ENCODE peak calls at places on chromosomes 1 and 21, in seven cellular contexts. E is HepG2, R is K562, D is HCT116, B is SK-N-SH, K is H1, Y is GM12878. H is an unnamed sample.

GRCh38 chr21:38664821-38665220 is 140.9 kb upstream of the ETS2 start:
- DNase-seq in K (no peak), R (no peak), D (no peak), Y (no peak), E (no peak), B (no peak), H (no peak)

GRCh38 chr1:107782192-107782845 is 182.7 kb downstream of the VAV3 start:
- DNase-seq in K (no peak), D (peak; percentile 34), R (peak; percentile 56), E (peak; percentile 43), Y (no peak), B (peak; percentile 25), H (peak; percentile 72)

GRCh38 chr1:47752048-47752451 is 245.1 kb downstream of the TRABD2B start:
- DNase-seq in Y (no peak), D (no peak), E (no peak), B (no peak), R (no peak), K (no peak), H (peak; percentile 35)

GRCh38 chr1:27525296-27526271 is 35.6 kb upstream of the WASF2 start:
- DNase-seq in D (no peak), R (peak; percentile 94), E (no peak), K (peak; percentile 81), B (no peak), Y (peak; percentile 53), H (no peak)

GRCh38 chr1:6936308-6936675 is 151.0 kb downstream of the CAMTA1 start:
- DNase-seq in E (no peak), Y (no peak), D (no peak), B (peak; percentile 65), R (no peak), K (no peak), H (no peak)

GRCh38 chr1:114209971-114210370 is 56.3 kb upstream of the SYT6 start:
- DNase-seq in K (no peak), D (no peak), Y (no peak), E (no peak), B (no peak), R (no peak), H (no peak)

GRCh38 chr1:201602413-201603265 is 63.7 kb downstream of the NAV1 start:
- DNase-seq in D (no peak), K (no peak), R (no peak), B (no peak), Y (no peak), E (no peak), H (no peak)

GRCh38 chr1:151946366-151946764 is 37.1 kb upstream of the THEM4 start:
- DNase-seq in K (no peak), B (no peak), D (no peak), E (no peak), R (no peak), Y (no peak), H (no peak)

GRCh38 chr1:76668046-76668445 is 199.2 kb upstream of the ST6GALNAC5 start:
- DNase-seq in B (no peak), R (no peak), D (no peak), Y (peak; percentile 33), E (no peak), K (no peak), H (no peak)

GRCh38 chr21:38470762-38471161 is 27.5 kb downstream of the ERG start:
- DNase-seq in Y (no peak), B (no peak), R (no peak), E (no peak), D (no peak), K (no peak), H (no peak)

GRCh38 chr1:217052196-217052595 is 329.0 kb upstream of the ESRRG start:
- DNase-seq in K (no peak), D (no peak), B (no peak), E (no peak), R (no peak), Y (no peak), H (no peak)

GRCh38 chr1:171245458-171246064 is 2.7 kb upstream of the FMO1 start:
- DNase-seq in E (peak; percentile 25), R (peak; percentile 50), Y (no peak), K (no peak), B (peak; percentile 37), D (peak; percentile 45), H (peak; percentile 76)

GRCh38 chr1:44251989-44252625 is 38.8 kb downstream of the DMAP1 start:
- DNase-seq in D (no peak), K (no peak), R (no peak), B (no peak), E (no peak), Y (no peak), H (no peak)

GRCh38 chr21:31293986-31294385 is 50.1 kb downstream of the TIAM1 start:
- DNase-seq in D (peak; percentile 64), K (no peak), B (no peak), E (no peak), R (no peak), Y (no peak), H (no peak)

GRCh38 chr1:111475706-111476105 is 1.9 kb downstream of the C1orf162 start:
- DNase-seq in R (no peak), E (no peak), K (no peak), B (no peak), D (no peak), Y (peak; percentile 47), H (no peak)

GRCh38 chr1:14627608-14628489 is 29.4 kb downstream of the KAZN start:
- DNase-seq in D (no peak), B (no peak), Y (no peak), K (no peak), E (no peak), R (no peak), H (no peak)

DNA sequence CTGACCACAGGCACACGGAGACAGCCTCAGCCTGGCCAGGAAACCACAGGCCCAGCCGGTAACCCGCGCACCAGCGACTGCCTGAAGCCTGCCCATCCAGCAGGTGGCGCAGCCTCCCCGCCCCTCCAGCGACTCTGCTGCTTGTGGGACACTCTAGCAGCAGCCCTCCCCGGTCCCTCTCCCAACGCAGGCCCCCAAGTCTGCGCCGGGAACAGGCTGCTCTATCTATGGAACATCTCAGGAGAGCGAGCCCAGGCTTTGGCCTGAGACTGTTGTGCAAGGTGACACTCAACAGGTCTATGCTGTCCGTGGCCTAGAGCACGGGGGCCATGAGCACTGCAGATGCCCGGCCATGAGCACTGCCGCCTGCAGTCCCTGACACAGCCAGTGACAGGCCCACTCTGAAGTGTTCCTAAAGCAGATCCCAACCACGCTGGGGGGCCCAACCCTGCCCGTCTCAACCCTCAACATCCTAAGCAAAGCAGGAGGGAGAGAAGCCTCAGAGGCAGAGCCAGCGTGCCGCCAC is 28.4 kb downstream of the WDR4 start:
- DNase-seq in Y (no peak), E (no peak), R (peak; percentile 64), B (peak; percentile 64), K (peak; percentile 91), D (no peak), H (peak; percentile 31)
- TF ChIP-seq JUND in Y (no peak), E (no peak), R (no peak), B (no peak), K (no peak), D (no peak), H (no peak)

GRCh38 chr21:33205476-33205875 is 24.3 kb upstream of the IFNAR2 start:
- DNase-seq in B (no peak), D (no peak), K (no peak), Y (no peak), R (no peak), E (no peak), H (no peak)

GRCh38 chr21:33199516-33200217 is 30.1 kb upstream of the IFNAR2 start:
- DNase-seq in R (peak; percentile 77), K (peak; percentile 71), B (peak; percentile 68), Y (peak; percentile 73), E (peak; percentile 88), D (peak; percentile 88), H (peak; percentile 89)

GRCh38 chr21:33201945-33202344 is 27.8 kb upstream of the IFNAR2 start:
- DNase-seq in Y (no peak), D (no peak), E (no peak), B (no peak), R (no peak), K (no peak), H (no peak)

GRCh38 chr21:33203371-33203724 is 26.4 kb upstream of the IFNAR2 start:
- DNase-seq in E (no peak), Y (no peak), D (no peak), B (no peak), K (no peak), R (no peak), H (no peak)

DNA sequence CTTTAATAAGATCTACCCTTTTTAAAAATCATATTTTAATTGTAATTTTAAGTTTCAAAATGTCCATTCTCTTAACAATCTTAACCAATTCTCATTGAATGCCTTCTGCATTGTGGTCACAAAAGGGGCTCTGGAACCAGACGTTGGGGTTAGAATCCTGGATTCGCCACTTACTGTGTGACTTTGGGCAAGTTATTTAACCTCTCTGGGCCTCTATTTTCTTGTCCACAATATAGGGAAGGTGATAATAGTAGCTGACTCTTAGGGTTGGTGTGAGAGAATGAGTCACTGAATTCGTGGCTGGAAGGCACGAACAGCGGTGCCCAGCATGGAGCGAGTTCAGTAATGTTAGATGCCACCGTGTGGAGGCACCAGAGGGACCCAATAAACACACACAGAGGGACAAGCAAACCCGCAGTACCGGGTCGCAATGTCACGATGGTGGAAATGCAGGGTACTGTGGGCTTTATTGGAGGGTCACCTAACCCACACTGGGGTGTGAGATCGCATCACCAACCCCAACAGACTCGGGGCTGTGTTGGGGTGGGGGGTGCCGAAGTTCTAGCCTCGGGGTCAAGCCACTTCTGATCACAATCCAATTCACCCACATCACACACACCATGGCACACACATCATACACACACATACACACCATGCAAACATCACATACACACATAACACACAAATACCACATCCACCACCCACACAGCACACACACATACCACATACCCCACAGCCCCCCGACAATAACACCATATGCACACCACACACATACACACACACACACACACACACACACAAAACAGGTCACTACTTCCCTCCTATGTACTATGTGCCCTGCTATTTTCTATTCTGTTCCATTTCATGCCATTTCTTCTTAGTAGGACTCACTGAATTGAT is 27.0 kb upstream of the IFNAR2 start:
- DNase-seq in B (no peak), K (no peak), R (no peak), Y (no peak), E (no peak), D (no peak), H (no peak)
- TF ChIP-seq JUND in B (no peak), K (no peak), R (no peak), Y (no peak), E (no peak), D (no peak), H (no peak)

DNA sequence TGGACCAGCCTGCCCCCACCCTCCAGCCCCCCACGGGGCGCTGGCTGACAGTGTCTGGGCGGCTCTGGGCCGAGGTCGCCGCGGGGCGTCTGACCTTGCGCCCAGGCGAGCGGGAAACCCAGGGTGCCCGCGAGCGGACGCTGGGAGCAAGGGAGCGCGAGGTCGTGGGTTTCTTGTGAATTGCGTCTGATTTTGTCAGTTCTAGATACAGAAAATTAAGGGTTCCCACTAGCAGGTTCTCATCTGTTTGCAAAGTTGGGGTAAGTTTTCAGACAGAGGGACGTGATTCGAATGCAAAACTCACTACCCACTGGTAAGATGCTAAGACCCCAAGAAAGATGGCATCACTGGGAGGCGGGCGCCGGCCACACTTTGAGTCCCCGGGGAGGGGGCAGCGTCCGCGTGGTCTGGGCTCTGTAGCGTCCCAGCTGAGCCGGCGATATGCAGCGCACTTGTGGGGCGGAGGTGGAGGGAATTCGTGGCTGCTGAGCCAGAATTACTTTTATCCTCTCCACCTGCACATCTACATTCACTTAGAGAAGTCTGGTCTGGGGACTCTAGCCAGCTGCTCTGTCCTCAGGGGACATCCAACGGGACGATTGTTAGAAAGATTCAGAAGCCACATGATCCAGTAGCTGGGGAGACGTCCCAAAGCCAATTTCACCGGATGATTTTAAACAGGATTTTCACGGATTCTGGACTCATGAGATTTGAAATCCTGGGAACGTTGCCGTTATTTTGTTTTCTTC is 1.0 kb downstream of the JAM2 start:
- DNase-seq in Y (no peak), E (no peak), B (peak; percentile 73), K (peak; percentile 65), D (no peak), R (no peak), H (peak; percentile 12)
- TF ChIP-seq JUND in Y (no peak), E (no peak), B (no peak), K (no peak), D (no peak), R (no peak), H (no peak)

GRCh38 chr1:160570847-160571246 is 8.4 kb downstream of the CD84 start:
- DNase-seq in D (no peak), R (no peak), B (no peak), E (no peak), Y (no peak), K (no peak), H (no peak)
- TF ChIP-seq JUND in D (no peak), R (peak; percentile 7), B (no peak), E (no peak), Y (no peak), K (no peak), H (no peak)